ENCODE peak calls at places on chromosome 4, in four cellular contexts. B is occipital lobe, P is H54, D is astrocyte of the spinal cord. L is an unnamed sample.

GRCh38 chr4:104971458-104971857 is 175.2 kb upstream of the TET2 start:
- DNase-seq in P (no peak), B (no peak), D (no peak), L (no peak)

GRCh38 chr4:148090029-148090428 is 352.2 kb downstream of the NR3C2 start:
- DNase-seq in B (no peak), P (no peak), D (no peak), L (no peak)

GRCh38 chr4:6480532-6481088 is 8.2 kb upstream of the PPP2R2C start:
- DNase-seq in D (no peak), B (no peak), P (no peak), L (no peak)

GRCh38 chr4:181528570-181529184 is 714.5 kb upstream of the TENM3 start:
- DNase-seq in B (peak), D (peak), P (peak), L (peak)

GRCh38 chr4:8303485-8304281 is 34.1 kb downstream of the HTRA3 start:
- DNase-seq in P (no peak), B (no peak), D (peak), L (no peak)

GRCh38 chr4:161829631-161830030 is 334.2 kb downstream of the FSTL5 start:
- DNase-seq in B (no peak), D (no peak), P (no peak), L (no peak)

GRCh38 chr4:87103691-87104187 is 116.7 kb downstream of the KLHL8 start:
- DNase-seq in B (no peak), P (no peak), D (peak), L (no peak)

GRCh38 chr4:178632415-178632814 is 1190.2 kb upstream of the AGA start:
- DNase-seq in B (no peak), P (no peak), D (peak), L (no peak)

GRCh38 chr4:94491322-94491721 is 39.6 kb downstream of the PDLIM5 start:
- DNase-seq in D (peak), P (no peak), B (no peak), L (no peak)

GRCh38 chr4:145435646-145436045 is 46.0 kb upstream of the SMAD1 start:
- DNase-seq in D (no peak), B (no peak), P (no peak), L (no peak)

GRCh38 chr4:168797176-168797575 is 212.9 kb downstream of the CBR4 start:
- DNase-seq in D (peak), P (no peak), B (no peak), L (no peak)